ENCODE peak calls at places on chromosomes 1 and 21, in seven cellular contexts. J is bronchial epithelial cell; H is NCI-H69; Z is SHP77; Q is left ventricle myocardium inferior; K is stimulated activated CD4-positive, alpha-beta T cell treated with anti-CD3 and anti-CD28 coated beads, Interleukin-4, amount 100 ng/mL, for 1 hour; U is WTC11. B is an unnamed sample.

GRCh38 chr1:68211781-68212180 is 20.5 kb downstream of the WLS start:
- DNase-seq in J (no peak), Z (no peak), U (no peak), Q (no peak), H (no peak), K (no peak), B (no peak)

GRCh38 chr21:23531444-23531843 is 2075.8 kb downstream of the MRPL39 start:
- DNase-seq in Q (no peak), H (no peak), K (no peak), Z (no peak), U (no peak), J (no peak), B (no peak)

GRCh38 chr1:56432561-56432971 is 146.8 kb downstream of the PLPP3 start:
- DNase-seq in U (no peak), J (no peak), K (no peak), H (peak; percentile 16), Q (no peak), Z (no peak), B (no peak)

GRCh38 chr1:117336087-117336817 is 31.0 kb upstream of the MAN1A2 start:
- DNase-seq in H (no peak), K (no peak), Z (no peak), J (no peak), Q (no peak), U (no peak), B (no peak)

GRCh38 chr1:246567258-246568235 is 1.3 kb downstream of the CNST start:
- DNase-seq in K (no peak), J (peak; percentile 70), U (no peak), Q (no peak), Z (no peak), H (peak; percentile 50), B (peak; percentile 75)

GRCh38 chr1:156082111-156083091 is at the start of gene MEX3A:
- DNase-seq in K (peak; percentile 66), Q (peak; percentile 77), U (peak; percentile 99), Z (peak; percentile 84), J (peak; percentile 42), H (peak; percentile 93), B (peak; percentile 92)

GRCh38 chr1:228434674-228435073 is 18.0 kb upstream of the TRIM17 start:
- DNase-seq in U (no peak), J (no peak), K (no peak), Z (no peak), Q (no peak), H (no peak), B (no peak)

GRCh38 chr1:111597433-111597832 is 22.2 kb upstream of the RAP1A start:
- DNase-seq in U (no peak), Z (no peak), K (no peak), J (no peak), Q (no peak), H (no peak), B (peak; percentile 36)

GRCh38 chr1:221923921-221924598 is 182.2 kb upstream of the DUSP10 start:
- DNase-seq in K (no peak), Z (no peak), H (no peak), J (no peak), U (no peak), Q (no peak), B (peak; percentile 27)

B was measured in GM03348.